ENCODE peak calls at places on chromosomes 7 and 10, in six cellular contexts. W, F, Q, I, J and T are unnamed samples.

GRCh38 chr10:24552346-24553016 is 171.2 kb downstream of the ARHGAP21 start:
- DNase-seq in J (no peak), I (no peak), Q (peak; percentile 64), F (peak; percentile 7), W (peak; percentile 14), T (peak; percentile 28)

GRCh38 chr7:43204081-43204480 is 91.6 kb downstream of the HECW1 start:
- DNase-seq in I (peak; percentile 57), F (no peak), J (no peak), Q (no peak), W (peak; percentile 73), T (no peak)

GRCh38 chr7:111405621-111406020 is 156.7 kb downstream of the IMMP2L start:
- DNase-seq in I (no peak), W (no peak), Q (no peak), J (no peak), F (no peak), T (no peak)

GRCh38 chr10:110794808-110795207 is 76.9 kb upstream of the PDCD4 start:
- DNase-seq in W (no peak), J (peak; percentile 85), F (no peak), Q (peak; percentile 78), I (no peak), T (no peak)

GRCh38 chr7:44477063-44477830 is 13.2 kb downstream of the NUDCD3 start:
- DNase-seq in I (peak; percentile 86), W (peak; percentile 94), J (peak; percentile 62), Q (peak; percentile 84), F (peak; percentile 63), T (peak; percentile 72)

GRCh38 chr7:2043316-2044039 is 189.3 kb downstream of the MAD1L1 start:
- DNase-seq in F (no peak), I (no peak), W (no peak), Q (peak; percentile 31), J (no peak), T (no peak)

GRCh38 chr10:12130237-12130872 is 878 bp downstream of the SEC61A2 start:
- DNase-seq in J (no peak), Q (peak; percentile 76), W (peak; percentile 87), F (peak; percentile 27), I (peak; percentile 89), T (no peak)

GRCh38 chr7:129244220-129244619 is 19.4 kb downstream of the AHCYL2 start:
- DNase-seq in F (no peak), Q (no peak), I (no peak), J (no peak), W (no peak), T (no peak)

GRCh38 chr10:129774736-129775401 is 189.2 kb downstream of the EBF3 start:
- DNase-seq in W (no peak), Q (no peak), I (no peak), F (no peak), J (no peak), T (peak; percentile 9)

GRCh38 chr7:147997636-147998035 is 592.9 kb upstream of the C7orf33 start:
- DNase-seq in J (no peak), F (no peak), W (no peak), Q (no peak), I (no peak), T (no peak)

GRCh38 chr10:1057106-1057657 is 997 bp downstream of the WDR37 start:
- DNase-seq in F (peak; percentile 12), W (peak; percentile 53), Q (peak; percentile 51), J (no peak), I (peak; percentile 35), T (no peak)

GRCh38 chr10:121994429-121994881 is 5.5 kb downstream of the TACC2 start:
- DNase-seq in F (no peak), J (peak; percentile 75), I (no peak), W (peak; percentile 21), Q (peak; percentile 65), T (no peak)

GRCh38 chr7:92655346-92655884 is 65.2 kb upstream of the FAM133B start:
- DNase-seq in J (no peak), W (no peak), F (no peak), I (no peak), Q (no peak), T (no peak)

DNA sequence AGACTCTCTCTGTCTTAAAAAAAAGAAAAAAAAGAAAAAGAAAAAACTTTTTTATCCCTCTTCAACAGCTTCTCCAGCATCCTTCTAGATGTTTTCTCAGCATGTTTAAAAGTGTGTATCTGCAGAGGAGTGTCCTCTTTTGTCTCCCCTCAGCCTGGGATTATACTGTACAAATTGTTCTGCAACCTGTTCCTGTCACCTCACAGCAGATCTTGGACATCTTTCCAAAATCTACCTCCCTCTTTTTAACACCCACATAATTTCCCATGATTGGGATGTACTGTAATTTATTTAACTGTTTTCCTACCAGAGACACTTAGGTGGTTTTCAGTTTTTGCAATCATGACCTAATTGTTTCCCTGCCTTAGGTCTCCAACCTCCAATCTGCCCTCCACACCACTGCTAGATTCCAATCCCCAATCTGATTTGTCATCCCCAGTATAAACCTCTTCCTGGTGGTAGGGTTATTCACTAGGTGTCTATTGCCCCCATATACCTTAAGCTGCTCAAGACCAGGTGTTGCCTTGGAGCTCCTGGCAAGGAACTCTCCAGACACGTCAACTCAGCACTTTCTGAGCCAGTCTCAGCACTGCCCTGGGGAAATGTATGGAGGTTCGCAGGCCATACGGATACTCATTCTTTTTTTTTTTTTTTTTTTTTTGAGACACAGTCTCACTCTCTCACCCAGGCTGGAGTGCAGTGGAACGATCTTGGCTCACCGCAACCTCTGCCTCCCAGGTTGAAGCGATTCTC is 17.6 kb upstream of the DDIT4 start:
- DNase-seq in W (no peak), Q (no peak), F (no peak), I (no peak), J (no peak), T (no peak)
- H3K4me1 ChIP-seq in W (peaks cover 28% of the 10 kb centered on the region), Q (peaks cover 60% of the 10 kb centered on the region), F (peaks cover 85% of the 10 kb centered on the region), I (peaks cover 84% of the 10 kb centered on the region), J (peaks cover 61% of the 10 kb centered on the region), T (no peaks in the 10 kb centered on the region)

DNA sequence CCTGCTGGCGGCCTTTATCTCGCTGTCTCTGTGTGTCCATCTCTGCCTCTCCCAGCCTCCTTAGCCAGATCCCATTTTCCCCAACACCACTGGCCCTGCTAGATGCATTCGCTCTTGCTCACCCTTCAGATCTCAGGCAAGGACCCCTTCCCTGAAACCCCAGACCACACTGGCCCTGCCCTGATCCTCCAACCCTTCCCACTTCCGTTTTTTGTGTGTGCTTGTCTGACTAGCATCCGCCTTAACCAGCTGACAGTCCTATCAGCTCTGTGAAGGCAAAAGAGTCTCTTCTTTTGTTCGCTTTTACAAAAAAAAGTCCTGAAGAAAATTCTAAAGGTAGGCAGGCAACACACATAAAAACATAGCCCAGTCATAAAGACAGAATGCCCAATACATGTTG is 28.7 kb downstream of the CHST15 start:
- DNase-seq in Q (no peak), W (no peak), I (no peak), F (no peak), J (no peak), T (no peak)
- H3K4me1 ChIP-seq in Q (peaks cover 34% of the 10 kb centered on the region), W (no peaks in the 10 kb centered on the region), I (peaks cover 26% of the 10 kb centered on the region), F (peaks cover 19% of the 10 kb centered on the region), J (no peaks in the 10 kb centered on the region), T (peaks cover 11% of the 10 kb centered on the region)

GRCh38 chr10:71706216-71707121 is 13.1 kb downstream of the C10orf105 start:
- DNase-seq in I (no peak), J (peak; percentile 25), W (no peak), F (no peak), Q (no peak), T (no peak)
- H3K4me1 ChIP-seq in I (peaks cover 18% of the 10 kb centered on the region), J (no peaks in the 10 kb centered on the region), W (no peaks in the 10 kb centered on the region), F (peaks cover 16% of the 10 kb centered on the region), Q (no peaks in the 10 kb centered on the region), T (no peaks in the 10 kb centered on the region)

GRCh38 chr10:133442191-133442966 is 11.4 kb upstream of the SCART1 start:
- DNase-seq in I (no peak), F (no peak), J (no peak), Q (no peak), W (no peak), T (peak; percentile 38)
- H3K4me1 ChIP-seq in I (no peaks in the 10 kb centered on the region), F (peaks cover 7% of the 10 kb centered on the region), J (no peaks in the 10 kb centered on the region), Q (no peaks in the 10 kb centered on the region), W (no peaks in the 10 kb centered on the region), T (no peaks in the 10 kb centered on the region)

GRCh38 chr10:93440591-93441012 is 41.5 kb downstream of the MYOF start:
- DNase-seq in Q (no peak), J (no peak), W (peak; percentile 65), I (peak; percentile 77), F (no peak), T (no peak)
- H3K4me1 ChIP-seq in Q (peaks cover 45% of the 10 kb centered on the region), J (peaks cover 13% of the 10 kb centered on the region), W (peaks cover 66% of the 10 kb centered on the region), I (peaks cover 69% of the 10 kb centered on the region), F (no peaks in the 10 kb centered on the region), T (peaks cover 6% of the 10 kb centered on the region)

GRCh38 chr10:101467286-101467770 is 113.4 kb downstream of the BTRC start:
- DNase-seq in I (peak; percentile 90), W (peak; percentile 86), F (peak; percentile 41), J (no peak), Q (peak; percentile 89), T (no peak)
- H3K4me1 ChIP-seq in I (peaks cover 9% of the 10 kb centered on the region), W (peaks cover 5% of the 10 kb centered on the region), F (peaks cover 6% of the 10 kb centered on the region), J (peaks cover 8% of the 10 kb centered on the region), Q (peaks cover 60% of the 10 kb centered on the region), T (no peaks in the 10 kb centered on the region)